ENCODE peak calls at places on chromosome 1, in ten cellular contexts. One of them, this sample, is unnamed.

GRCh38 chr1:67347688-67348472 is 40.2 kb downstream of the IL12RB2 start:
- DNase-seq in psoas muscle: peak; percentile 27
- DNase-seq in HCT116: peak; percentile 54
- DNase-seq in colonic mucosa: peak; percentile 38
- DNase-seq in OCI-LY7: peak; percentile 55
- DNase-seq in effector memory CD4-positive, alpha-beta T cell: no peak
- DNase-seq in PC-3: peak; percentile 76
- DNase-seq in SJSA1: no peak
- DNase-seq in thoracic aorta: no peak
- DNase-seq in pancreas: peak; percentile 6
- DNase-seq in this sample: no peak

GRCh38 chr1:145751491-145752021 is 32.3 kb downstream of the CD160 start:
- DNase-seq in pancreas: no peak
- DNase-seq in SJSA1: peak; percentile 90
- DNase-seq in OCI-LY7: no peak
- DNase-seq in psoas muscle: no peak
- DNase-seq in effector memory CD4-positive, alpha-beta T cell: no peak
- DNase-seq in colonic mucosa: no peak
- DNase-seq in HCT116: no peak
- DNase-seq in thoracic aorta: peak; percentile 13
- DNase-seq in PC-3: peak; percentile 65
- DNase-seq in this sample: no peak

GRCh38 chr1:219298581-219299148 is 125.0 kb downstream of the LYPLAL1 start:
- DNase-seq in colonic mucosa: no peak
- DNase-seq in pancreas: no peak
- DNase-seq in HCT116: no peak
- DNase-seq in psoas muscle: no peak
- DNase-seq in OCI-LY7: no peak
- DNase-seq in PC-3: no peak
- DNase-seq in SJSA1: no peak
- DNase-seq in thoracic aorta: no peak
- DNase-seq in effector memory CD4-positive, alpha-beta T cell: no peak
- DNase-seq in this sample: no peak

GRCh38 chr1:145990249-145991097 is 5.9 kb downstream of the TXNIP start:
- DNase-seq in psoas muscle: peak; percentile 59
- DNase-seq in OCI-LY7: no peak
- DNase-seq in effector memory CD4-positive, alpha-beta T cell: no peak
- DNase-seq in pancreas: no peak
- DNase-seq in SJSA1: no peak
- DNase-seq in colonic mucosa: no peak
- DNase-seq in thoracic aorta: no peak
- DNase-seq in PC-3: no peak
- DNase-seq in HCT116: no peak
- DNase-seq in this sample: no peak

GRCh38 chr1:219161371-219161975 is 12.2 kb upstream of the LYPLAL1 start:
- DNase-seq in thoracic aorta: no peak
- DNase-seq in OCI-LY7: no peak
- DNase-seq in HCT116: no peak
- DNase-seq in pancreas: no peak
- DNase-seq in effector memory CD4-positive, alpha-beta T cell: no peak
- DNase-seq in PC-3: no peak
- DNase-seq in colonic mucosa: no peak
- DNase-seq in psoas muscle: no peak
- DNase-seq in SJSA1: no peak
- DNase-seq in this sample: no peak

GRCh38 chr1:112126598-112126997 is 137.1 kb upstream of the KCND3 start:
- DNase-seq in PC-3: no peak
- DNase-seq in SJSA1: no peak
- DNase-seq in psoas muscle: no peak
- DNase-seq in HCT116: no peak
- DNase-seq in effector memory CD4-positive, alpha-beta T cell: no peak
- DNase-seq in OCI-LY7: no peak
- DNase-seq in thoracic aorta: no peak
- DNase-seq in colonic mucosa: no peak
- DNase-seq in pancreas: no peak
- DNase-seq in this sample: no peak

GRCh38 chr1:25091671-25092070 is 140.6 kb downstream of the SYF2 start:
- DNase-seq in PC-3: no peak
- DNase-seq in HCT116: no peak
- DNase-seq in OCI-LY7: no peak
- DNase-seq in colonic mucosa: no peak
- DNase-seq in SJSA1: no peak
- DNase-seq in pancreas: no peak
- DNase-seq in effector memory CD4-positive, alpha-beta T cell: no peak
- DNase-seq in psoas muscle: no peak
- DNase-seq in thoracic aorta: no peak
- DNase-seq in this sample: no peak

GRCh38 chr1:116446686-116447085 is 73.6 kb downstream of the ATP1A1 start:
- DNase-seq in effector memory CD4-positive, alpha-beta T cell: no peak
- DNase-seq in colonic mucosa: no peak
- DNase-seq in psoas muscle: no peak
- DNase-seq in thoracic aorta: no peak
- DNase-seq in HCT116: no peak
- DNase-seq in SJSA1: no peak
- DNase-seq in pancreas: no peak
- DNase-seq in OCI-LY7: no peak
- DNase-seq in PC-3: no peak
- DNase-seq in this sample: no peak

GRCh38 chr1:19078503-19078902 is 122.0 kb upstream of the IFFO2 start:
- DNase-seq in psoas muscle: no peak
- DNase-seq in HCT116: no peak
- DNase-seq in SJSA1: no peak
- DNase-seq in thoracic aorta: no peak
- DNase-seq in OCI-LY7: no peak
- DNase-seq in colonic mucosa: no peak
- DNase-seq in PC-3: no peak
- DNase-seq in pancreas: no peak
- DNase-seq in effector memory CD4-positive, alpha-beta T cell: no peak
- DNase-seq in this sample: no peak

GRCh38 chr1:247468746-247469145 is 10.8 kb upstream of the OR2B11 start:
- DNase-seq in OCI-LY7: no peak
- DNase-seq in colonic mucosa: no peak
- DNase-seq in HCT116: no peak
- DNase-seq in psoas muscle: no peak
- DNase-seq in pancreas: no peak
- DNase-seq in thoracic aorta: no peak
- DNase-seq in effector memory CD4-positive, alpha-beta T cell: no peak
- DNase-seq in SJSA1: no peak
- DNase-seq in PC-3: no peak
- DNase-seq in this sample: no peak
- H3K9me3 ChIP-seq in OCI-LY7: no peaks in the 10 kb centered on the region
- H3K9me3 ChIP-seq in colonic mucosa: no peaks in the 10 kb centered on the region
- H3K9me3 ChIP-seq in HCT116: no peaks in the 10 kb centered on the region
- H3K9me3 ChIP-seq in psoas muscle: no peaks in the 10 kb centered on the region
- H3K9me3 ChIP-seq in pancreas: no peaks in the 10 kb centered on the region
- H3K9me3 ChIP-seq in thoracic aorta: no peaks in the 10 kb centered on the region
- H3K9me3 ChIP-seq in effector memory CD4-positive, alpha-beta T cell: no peaks in the 10 kb centered on the region
- H3K9me3 ChIP-seq in SJSA1: no peaks in the 10 kb centered on the region
- H3K9me3 ChIP-seq in PC-3: no peaks in the 10 kb centered on the region
- H3K9me3 ChIP-seq in this sample: no peaks in the 10 kb centered on the region

GRCh38 chr1:159468321-159468720 is 28.8 kb downstream of the OR10J1 start:
- DNase-seq in SJSA1: no peak
- DNase-seq in effector memory CD4-positive, alpha-beta T cell: no peak
- DNase-seq in pancreas: no peak
- DNase-seq in thoracic aorta: no peak
- DNase-seq in HCT116: no peak
- DNase-seq in colonic mucosa: no peak
- DNase-seq in PC-3: no peak
- DNase-seq in psoas muscle: no peak
- DNase-seq in OCI-LY7: no peak
- DNase-seq in this sample: no peak

GRCh38 chr1:159469921-159470595 is 30.5 kb downstream of the OR10J1 start:
- DNase-seq in colonic mucosa: no peak
- DNase-seq in HCT116: no peak
- DNase-seq in effector memory CD4-positive, alpha-beta T cell: no peak
- DNase-seq in psoas muscle: no peak
- DNase-seq in SJSA1: no peak
- DNase-seq in thoracic aorta: no peak
- DNase-seq in PC-3: no peak
- DNase-seq in OCI-LY7: no peak
- DNase-seq in pancreas: no peak
- DNase-seq in this sample: no peak

GRCh38 chr1:159459551-159459950 is 20.0 kb downstream of the OR10J1 start:
- DNase-seq in pancreas: no peak
- DNase-seq in psoas muscle: no peak
- DNase-seq in OCI-LY7: no peak
- DNase-seq in HCT116: no peak
- DNase-seq in PC-3: no peak
- DNase-seq in thoracic aorta: no peak
- DNase-seq in SJSA1: no peak
- DNase-seq in effector memory CD4-positive, alpha-beta T cell: no peak
- DNase-seq in colonic mucosa: no peak
- DNase-seq in this sample: no peak

GRCh38 chr1:159465191-159465603 is 25.7 kb downstream of the OR10J1 start:
- DNase-seq in HCT116: no peak
- DNase-seq in PC-3: no peak
- DNase-seq in psoas muscle: no peak
- DNase-seq in pancreas: no peak
- DNase-seq in effector memory CD4-positive, alpha-beta T cell: no peak
- DNase-seq in SJSA1: no peak
- DNase-seq in colonic mucosa: no peak
- DNase-seq in OCI-LY7: no peak
- DNase-seq in thoracic aorta: no peak
- DNase-seq in this sample: no peak
- H3K9me3 ChIP-seq in HCT116: no peaks in the 10 kb centered on the region
- H3K9me3 ChIP-seq in PC-3: peaks cover 10% of the 10 kb centered on the region
- H3K9me3 ChIP-seq in psoas muscle: peaks cover 15% of the 10 kb centered on the region
- H3K9me3 ChIP-seq in pancreas: no peaks in the 10 kb centered on the region
- H3K9me3 ChIP-seq in effector memory CD4-positive, alpha-beta T cell: no peaks in the 10 kb centered on the region
- H3K9me3 ChIP-seq in SJSA1: peaks cover 4% of the 10 kb centered on the region
- H3K9me3 ChIP-seq in colonic mucosa: no peaks in the 10 kb centered on the region
- H3K9me3 ChIP-seq in OCI-LY7: peaks cover 9% of the 10 kb centered on the region
- H3K9me3 ChIP-seq in thoracic aorta: no peaks in the 10 kb centered on the region
- H3K9me3 ChIP-seq in this sample: no peaks in the 10 kb centered on the region

GRCh38 chr1:248752981-248753525 is 2.5 kb downstream of the LYPD8 start:
- DNase-seq in PC-3: no peak
- DNase-seq in HCT116: no peak
- DNase-seq in OCI-LY7: no peak
- DNase-seq in psoas muscle: no peak
- DNase-seq in effector memory CD4-positive, alpha-beta T cell: no peak
- DNase-seq in colonic mucosa: no peak
- DNase-seq in pancreas: no peak
- DNase-seq in SJSA1: no peak
- DNase-seq in thoracic aorta: no peak
- DNase-seq in this sample: no peak

GRCh38 chr1:248752119-248752931 is 3.2 kb downstream of the LYPD8 start:
- DNase-seq in HCT116: no peak
- DNase-seq in pancreas: no peak
- DNase-seq in thoracic aorta: no peak
- DNase-seq in colonic mucosa: no peak
- DNase-seq in PC-3: no peak
- DNase-seq in OCI-LY7: no peak
- DNase-seq in psoas muscle: no peak
- DNase-seq in SJSA1: no peak
- DNase-seq in effector memory CD4-positive, alpha-beta T cell: no peak
- DNase-seq in this sample: no peak

GRCh38 chr1:248755505-248755904 is at the start of gene LYPD8:
- DNase-seq in effector memory CD4-positive, alpha-beta T cell: no peak
- DNase-seq in PC-3: no peak
- DNase-seq in pancreas: no peak
- DNase-seq in SJSA1: no peak
- DNase-seq in psoas muscle: no peak
- DNase-seq in HCT116: no peak
- DNase-seq in thoracic aorta: no peak
- DNase-seq in colonic mucosa: peak; percentile 46
- DNase-seq in OCI-LY7: no peak
- DNase-seq in this sample: no peak

GRCh38 chr1:248751635-248752034 is 3.9 kb downstream of the LYPD8 start:
- DNase-seq in effector memory CD4-positive, alpha-beta T cell: no peak
- DNase-seq in OCI-LY7: no peak
- DNase-seq in SJSA1: no peak
- DNase-seq in psoas muscle: no peak
- DNase-seq in HCT116: no peak
- DNase-seq in colonic mucosa: no peak
- DNase-seq in PC-3: no peak
- DNase-seq in thoracic aorta: no peak
- DNase-seq in pancreas: no peak
- DNase-seq in this sample: no peak

GRCh38 chr1:248753715-248754280 is 1.8 kb downstream of the LYPD8 start:
- DNase-seq in OCI-LY7: no peak
- DNase-seq in thoracic aorta: no peak
- DNase-seq in psoas muscle: no peak
- DNase-seq in colonic mucosa: no peak
- DNase-seq in SJSA1: no peak
- DNase-seq in pancreas: no peak
- DNase-seq in effector memory CD4-positive, alpha-beta T cell: no peak
- DNase-seq in PC-3: no peak
- DNase-seq in HCT116: no peak
- DNase-seq in this sample: no peak
- H3K9me3 ChIP-seq in OCI-LY7: peaks cover 13% of the 10 kb centered on the region
- H3K9me3 ChIP-seq in thoracic aorta: no peaks in the 10 kb centered on the region
- H3K9me3 ChIP-seq in psoas muscle: no peaks in the 10 kb centered on the region
- H3K9me3 ChIP-seq in colonic mucosa: no peaks in the 10 kb centered on the region
- H3K9me3 ChIP-seq in SJSA1: peaks cover 10% of the 10 kb centered on the region
- H3K9me3 ChIP-seq in pancreas: no peaks in the 10 kb centered on the region
- H3K9me3 ChIP-seq in effector memory CD4-positive, alpha-beta T cell: no peaks in the 10 kb centered on the region
- H3K9me3 ChIP-seq in PC-3: peaks cover 4% of the 10 kb centered on the region
- H3K9me3 ChIP-seq in HCT116: no peaks in the 10 kb centered on the region
- H3K9me3 ChIP-seq in this sample: no peaks in the 10 kb centered on the region

GRCh38 chr1:152539901-152540300 is 25.6 kb downstream of the CRCT1 start:
- DNase-seq in SJSA1: no peak
- DNase-seq in PC-3: no peak
- DNase-seq in OCI-LY7: no peak
- DNase-seq in psoas muscle: no peak
- DNase-seq in pancreas: no peak
- DNase-seq in thoracic aorta: no peak
- DNase-seq in colonic mucosa: no peak
- DNase-seq in HCT116: no peak
- DNase-seq in effector memory CD4-positive, alpha-beta T cell: no peak
- DNase-seq in this sample: no peak

GRCh38 chr1:152535774-152536173 is 21.5 kb downstream of the CRCT1 start:
- DNase-seq in thoracic aorta: no peak
- DNase-seq in psoas muscle: no peak
- DNase-seq in pancreas: no peak
- DNase-seq in HCT116: no peak
- DNase-seq in SJSA1: no peak
- DNase-seq in colonic mucosa: no peak
- DNase-seq in PC-3: no peak
- DNase-seq in effector memory CD4-positive, alpha-beta T cell: no peak
- DNase-seq in OCI-LY7: no peak
- DNase-seq in this sample: no peak

GRCh38 chr1:152533327-152533938 is 19.2 kb downstream of the CRCT1 start:
- DNase-seq in colonic mucosa: peak; percentile 52
- DNase-seq in PC-3: peak; percentile 87
- DNase-seq in pancreas: peak; percentile 3
- DNase-seq in HCT116: peak; percentile 56
- DNase-seq in effector memory CD4-positive, alpha-beta T cell: no peak
- DNase-seq in psoas muscle: no peak
- DNase-seq in SJSA1: peak; percentile 58
- DNase-seq in thoracic aorta: no peak
- DNase-seq in OCI-LY7: peak; percentile 24
- DNase-seq in this sample: no peak

DNA sequence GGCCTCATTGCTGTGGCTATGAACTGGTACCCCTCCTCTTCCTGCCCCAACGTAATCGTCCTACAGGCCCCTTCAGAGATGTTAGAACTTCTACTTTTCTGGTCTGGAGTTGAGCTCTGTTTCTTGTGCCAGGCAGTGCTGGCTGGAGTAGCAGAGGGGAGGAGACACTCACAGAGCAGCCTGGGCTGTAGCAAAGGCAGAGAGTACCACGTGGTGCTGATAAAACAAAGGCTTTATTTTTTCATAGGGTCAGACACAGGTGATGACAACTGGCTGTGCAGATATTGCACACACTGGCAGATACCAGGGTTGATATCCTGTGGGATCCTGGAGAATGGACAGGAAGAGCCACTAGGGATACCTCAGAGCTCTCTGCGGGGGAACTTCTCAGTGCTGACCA is 23.2 kb downstream of the CRCT1 start:
- DNase-seq in effector memory CD4-positive, alpha-beta T cell: no peak
- DNase-seq in HCT116: no peak
- DNase-seq in PC-3: no peak
- DNase-seq in SJSA1: no peak
- DNase-seq in psoas muscle: no peak
- DNase-seq in colonic mucosa: no peak
- DNase-seq in OCI-LY7: no peak
- DNase-seq in thoracic aorta: no peak
- DNase-seq in pancreas: no peak
- DNase-seq in this sample: no peak
- H3K9me3 ChIP-seq in effector memory CD4-positive, alpha-beta T cell: no peaks in the 10 kb centered on the region
- H3K9me3 ChIP-seq in HCT116: no peaks in the 10 kb centered on the region
- H3K9me3 ChIP-seq in PC-3: peaks cover 3% of the 10 kb centered on the region
- H3K9me3 ChIP-seq in SJSA1: no peaks in the 10 kb centered on the region
- H3K9me3 ChIP-seq in psoas muscle: peaks cover 3% of the 10 kb centered on the region
- H3K9me3 ChIP-seq in colonic mucosa: no peaks in the 10 kb centered on the region
- H3K9me3 ChIP-seq in OCI-LY7: no peaks in the 10 kb centered on the region
- H3K9me3 ChIP-seq in thoracic aorta: no peaks in the 10 kb centered on the region
- H3K9me3 ChIP-seq in pancreas: no peaks in the 10 kb centered on the region
- H3K9me3 ChIP-seq in this sample: no peaks in the 10 kb centered on the region